ENCODE peak calls at places on chromosomes 2 and 18, in ten cellular contexts. One of them, this sample, is unnamed. For H3K4me1 and H3K9me3, the result is how much of the 10 kb centered on the place peaks cover.

GRCh38 chr2:75616933-75617332 is 29.6 kb upstream of the MRPL19 start:
- DNase-seq in hepatocyte: no peak
- DNase-seq in fibroblast of lung: no peak
- DNase-seq in uterus: no peak
- DNase-seq in body of pancreas: no peak
- DNase-seq in psoas muscle: no peak
- DNase-seq in A549: no peak
- DNase-seq in endodermal cell: no peak
- DNase-seq in PC-3: no peak
- DNase-seq in adrenal gland: no peak
- DNase-seq in this sample: no peak

GRCh38 chr2:209473930-209474419 is 50.1 kb downstream of the MAP2 start:
- DNase-seq in psoas muscle: no peak
- DNase-seq in adrenal gland: no peak
- DNase-seq in PC-3: peak
- DNase-seq in hepatocyte: peak
- DNase-seq in fibroblast of lung: peak
- DNase-seq in body of pancreas: no peak
- DNase-seq in uterus: no peak
- DNase-seq in endodermal cell: no peak
- DNase-seq in A549: peak
- DNase-seq in this sample: peak

GRCh38 chr2:100142393-100142792 is at the start of gene AFF3:
- DNase-seq in uterus: no peak
- DNase-seq in PC-3: no peak
- DNase-seq in body of pancreas: peak
- DNase-seq in A549: no peak
- DNase-seq in fibroblast of lung: no peak
- DNase-seq in adrenal gland: no peak
- DNase-seq in psoas muscle: no peak
- DNase-seq in endodermal cell: no peak
- DNase-seq in hepatocyte: no peak
- DNase-seq in this sample: no peak

GRCh38 chr2:127342101-127342500 is 45.7 kb downstream of the MAP3K2 start:
- DNase-seq in hepatocyte: no peak
- DNase-seq in adrenal gland: no peak
- DNase-seq in PC-3: no peak
- DNase-seq in A549: peak
- DNase-seq in fibroblast of lung: no peak
- DNase-seq in uterus: no peak
- DNase-seq in endodermal cell: no peak
- DNase-seq in body of pancreas: no peak
- DNase-seq in psoas muscle: no peak
- DNase-seq in this sample: no peak

GRCh38 chr2:10709290-10709939 is 12.0 kb upstream of the ATP6V1C2 start:
- DNase-seq in PC-3: peak
- DNase-seq in endodermal cell: peak
- DNase-seq in adrenal gland: no peak
- DNase-seq in uterus: no peak
- DNase-seq in body of pancreas: no peak
- DNase-seq in psoas muscle: no peak
- DNase-seq in A549: peak
- DNase-seq in hepatocyte: peak
- DNase-seq in fibroblast of lung: no peak
- DNase-seq in this sample: no peak

GRCh38 chr18:3048121-3048520 is 35.2 kb upstream of the LPIN2 start:
- DNase-seq in adrenal gland: no peak
- DNase-seq in uterus: no peak
- DNase-seq in psoas muscle: no peak
- DNase-seq in PC-3: no peak
- DNase-seq in endodermal cell: no peak
- DNase-seq in hepatocyte: no peak
- DNase-seq in fibroblast of lung: no peak
- DNase-seq in body of pancreas: no peak
- DNase-seq in A549: no peak
- DNase-seq in this sample: no peak

GRCh38 chr2:57080035-57080434 is 896.2 kb downstream of the CCDC85A start:
- DNase-seq in PC-3: peak
- DNase-seq in endodermal cell: no peak
- DNase-seq in adrenal gland: no peak
- DNase-seq in A549: peak
- DNase-seq in fibroblast of lung: peak
- DNase-seq in hepatocyte: no peak
- DNase-seq in psoas muscle: no peak
- DNase-seq in uterus: no peak
- DNase-seq in body of pancreas: no peak
- DNase-seq in this sample: no peak

GRCh38 chr18:13218376-13219011 is at the start of gene LDLRAD4:
- DNase-seq in adrenal gland: peak
- DNase-seq in body of pancreas: peak
- DNase-seq in psoas muscle: peak
- DNase-seq in A549: no peak
- DNase-seq in endodermal cell: peak
- DNase-seq in PC-3: no peak
- DNase-seq in fibroblast of lung: no peak
- DNase-seq in hepatocyte: peak
- DNase-seq in uterus: peak
- DNase-seq in this sample: no peak

GRCh38 chr18:68733693-68734092 is 18.8 kb upstream of the TMX3 start:
- DNase-seq in fibroblast of lung: peak
- DNase-seq in A549: peak
- DNase-seq in adrenal gland: no peak
- DNase-seq in uterus: no peak
- DNase-seq in hepatocyte: no peak
- DNase-seq in body of pancreas: no peak
- DNase-seq in endodermal cell: no peak
- DNase-seq in PC-3: peak
- DNase-seq in psoas muscle: no peak
- DNase-seq in this sample: no peak

GRCh38 chr2:177257471-177257870 is 7.1 kb downstream of the NFE2L2 start:
- DNase-seq in hepatocyte: no peak
- DNase-seq in psoas muscle: no peak
- DNase-seq in A549: no peak
- DNase-seq in uterus: no peak
- DNase-seq in body of pancreas: no peak
- DNase-seq in PC-3: no peak
- DNase-seq in fibroblast of lung: no peak
- DNase-seq in adrenal gland: no peak
- DNase-seq in endodermal cell: no peak
- DNase-seq in this sample: no peak

GRCh38 chr2:108244667-108245414 is 5.1 kb downstream of the SULT1C3 start:
- DNase-seq in endodermal cell: no peak
- DNase-seq in PC-3: no peak
- DNase-seq in psoas muscle: no peak
- DNase-seq in adrenal gland: no peak
- DNase-seq in A549: no peak
- DNase-seq in body of pancreas: no peak
- DNase-seq in fibroblast of lung: no peak
- DNase-seq in uterus: no peak
- DNase-seq in hepatocyte: no peak
- DNase-seq in this sample: no peak

GRCh38 chr2:30711646-30712085 is 95.6 kb downstream of the CAPN13 start:
- DNase-seq in uterus: peak
- DNase-seq in hepatocyte: peak
- DNase-seq in body of pancreas: peak
- DNase-seq in A549: peak
- DNase-seq in psoas muscle: peak
- DNase-seq in endodermal cell: peak
- DNase-seq in PC-3: peak
- DNase-seq in fibroblast of lung: peak
- DNase-seq in adrenal gland: peak
- DNase-seq in this sample: peak

DNA sequence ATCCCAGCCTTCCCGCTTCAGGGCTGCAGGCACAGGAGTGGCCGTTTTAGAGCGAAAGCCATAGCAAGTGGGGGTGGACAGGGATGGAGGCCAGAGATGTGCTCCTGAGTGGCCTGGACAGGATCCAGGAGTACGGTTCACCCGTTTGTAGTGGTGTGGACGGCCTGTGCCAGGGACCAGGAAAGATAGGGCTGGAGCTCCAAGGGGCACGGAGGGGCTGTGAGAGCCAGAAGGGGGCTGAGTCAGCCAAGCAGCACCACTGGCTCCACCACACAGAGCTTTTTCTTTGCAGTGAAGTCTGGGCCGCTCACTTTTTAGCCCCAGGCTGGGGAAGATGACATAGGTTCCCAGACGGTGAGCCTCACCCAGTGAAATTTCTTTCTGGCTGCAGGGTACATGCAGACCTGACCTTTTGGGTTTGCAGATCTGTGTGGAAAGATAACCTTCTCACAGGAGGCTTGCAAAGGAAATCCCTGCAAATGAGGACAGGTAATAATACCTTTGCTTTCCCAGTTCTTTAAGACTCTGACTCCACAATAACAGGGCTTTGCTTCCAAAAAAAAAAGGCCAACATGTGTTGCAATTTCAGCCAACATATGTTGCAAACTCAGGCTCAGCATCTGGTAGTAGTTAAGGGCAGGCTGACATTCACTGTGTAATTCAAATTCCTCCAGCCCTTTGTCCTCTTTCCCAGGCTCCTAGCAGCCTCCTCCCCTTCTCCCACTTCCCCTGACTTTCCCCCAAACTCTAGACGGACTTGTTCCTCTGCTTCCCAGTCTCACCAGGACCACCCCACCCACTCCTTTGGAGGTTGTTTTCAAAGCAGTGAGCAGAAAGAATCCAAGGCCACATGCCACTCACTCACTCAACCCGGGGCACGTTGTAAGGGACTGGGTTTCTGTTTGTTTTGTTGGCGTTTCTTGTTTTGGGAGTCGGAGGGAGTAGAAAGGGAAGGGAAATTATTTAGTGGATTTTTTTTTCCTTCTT is 20.3 kb upstream of the LAPTM4A start:
- DNase-seq in body of pancreas: peak
- DNase-seq in endodermal cell: peak
- DNase-seq in PC-3: peak
- DNase-seq in adrenal gland: peak
- DNase-seq in psoas muscle: no peak
- DNase-seq in A549: peak
- DNase-seq in fibroblast of lung: peak
- DNase-seq in uterus: peak
- DNase-seq in hepatocyte: peak
- DNase-seq in this sample: peak
- H3K4me3 ChIP-seq in body of pancreas: no peak
- H3K4me3 ChIP-seq in endodermal cell: no peak
- H3K4me3 ChIP-seq in PC-3: peak
- H3K4me3 ChIP-seq in adrenal gland: no peak
- H3K4me3 ChIP-seq in psoas muscle: no peak
- H3K4me3 ChIP-seq in A549: no peak
- H3K4me3 ChIP-seq in fibroblast of lung: peak
- H3K4me3 ChIP-seq in uterus: no peak
- H3K4me3 ChIP-seq in hepatocyte: no peak
- H3K4me3 ChIP-seq in this sample: peak

GRCh38 chr2:28665041-28665704 is 86.5 kb upstream of the PPP1CB start:
- DNase-seq in hepatocyte: peak
- DNase-seq in PC-3: no peak
- DNase-seq in body of pancreas: peak
- DNase-seq in uterus: peak
- DNase-seq in endodermal cell: no peak
- DNase-seq in psoas muscle: peak
- DNase-seq in A549: no peak
- DNase-seq in adrenal gland: no peak
- DNase-seq in fibroblast of lung: peak
- DNase-seq in this sample: peak
- H3K4me1 ChIP-seq in hepatocyte: under half
- H3K4me1 ChIP-seq in PC-3: under half
- H3K4me1 ChIP-seq in body of pancreas: under half
- H3K4me1 ChIP-seq in uterus: under half
- H3K4me1 ChIP-seq in endodermal cell: under half
- H3K4me1 ChIP-seq in psoas muscle: under half
- H3K4me1 ChIP-seq in A549: under half
- H3K4me1 ChIP-seq in adrenal gland: under half
- H3K4me1 ChIP-seq in fibroblast of lung: under half
- H3K4me1 ChIP-seq in this sample: under half

GRCh38 chr2:234145057-234145456 is 94.6 kb downstream of the SPP2 start:
- DNase-seq in uterus: no peak
- DNase-seq in fibroblast of lung: no peak
- DNase-seq in PC-3: no peak
- DNase-seq in body of pancreas: no peak
- DNase-seq in adrenal gland: no peak
- DNase-seq in A549: no peak
- DNase-seq in hepatocyte: no peak
- DNase-seq in endodermal cell: no peak
- DNase-seq in psoas muscle: no peak
- DNase-seq in this sample: no peak
- H3K9me3 ChIP-seq in uterus: under half
- H3K9me3 ChIP-seq in fibroblast of lung: under half
- H3K9me3 ChIP-seq in PC-3: under half
- H3K9me3 ChIP-seq in body of pancreas: under half
- H3K9me3 ChIP-seq in adrenal gland: under half
- H3K9me3 ChIP-seq in A549: under half
- H3K9me3 ChIP-seq in hepatocyte: under half
- H3K9me3 ChIP-seq in endodermal cell: under half
- H3K9me3 ChIP-seq in psoas muscle: under half
- H3K9me3 ChIP-seq in this sample: under half

GRCh38 chr18:31489311-31489710 is 8.7 kb upstream of the DSG2 start:
- DNase-seq in hepatocyte: no peak
- DNase-seq in adrenal gland: no peak
- DNase-seq in endodermal cell: no peak
- DNase-seq in A549: no peak
- DNase-seq in uterus: no peak
- DNase-seq in psoas muscle: no peak
- DNase-seq in fibroblast of lung: no peak
- DNase-seq in PC-3: peak
- DNase-seq in body of pancreas: no peak
- DNase-seq in this sample: no peak

GRCh38 chr18:31491586-31491985 is 6.4 kb upstream of the DSG2 start:
- DNase-seq in body of pancreas: no peak
- DNase-seq in PC-3: no peak
- DNase-seq in uterus: no peak
- DNase-seq in adrenal gland: no peak
- DNase-seq in A549: no peak
- DNase-seq in fibroblast of lung: no peak
- DNase-seq in endodermal cell: no peak
- DNase-seq in psoas muscle: no peak
- DNase-seq in hepatocyte: no peak
- DNase-seq in this sample: no peak

GRCh38 chr18:31490838-31491237 is 7.1 kb upstream of the DSG2 start:
- DNase-seq in endodermal cell: no peak
- DNase-seq in PC-3: no peak
- DNase-seq in psoas muscle: no peak
- DNase-seq in fibroblast of lung: no peak
- DNase-seq in uterus: no peak
- DNase-seq in hepatocyte: no peak
- DNase-seq in body of pancreas: no peak
- DNase-seq in adrenal gland: no peak
- DNase-seq in A549: no peak
- DNase-seq in this sample: no peak

GRCh38 chr18:31492671-31493070 is 5.3 kb upstream of the DSG2 start:
- DNase-seq in endodermal cell: no peak
- DNase-seq in hepatocyte: no peak
- DNase-seq in PC-3: no peak
- DNase-seq in fibroblast of lung: no peak
- DNase-seq in adrenal gland: no peak
- DNase-seq in body of pancreas: no peak
- DNase-seq in A549: no peak
- DNase-seq in uterus: no peak
- DNase-seq in psoas muscle: no peak
- DNase-seq in this sample: no peak

GRCh38 chr18:31490387-31490786 is 7.6 kb upstream of the DSG2 start:
- DNase-seq in hepatocyte: peak
- DNase-seq in A549: peak
- DNase-seq in psoas muscle: no peak
- DNase-seq in uterus: no peak
- DNase-seq in body of pancreas: no peak
- DNase-seq in fibroblast of lung: no peak
- DNase-seq in adrenal gland: no peak
- DNase-seq in PC-3: peak
- DNase-seq in endodermal cell: no peak
- DNase-seq in this sample: no peak
- H3K4me3 ChIP-seq in hepatocyte: no peak
- H3K4me3 ChIP-seq in A549: no peak
- H3K4me3 ChIP-seq in psoas muscle: no peak
- H3K4me3 ChIP-seq in uterus: no peak
- H3K4me3 ChIP-seq in body of pancreas: no peak
- H3K4me3 ChIP-seq in fibroblast of lung: no peak
- H3K4me3 ChIP-seq in adrenal gland: no peak
- H3K4me3 ChIP-seq in PC-3: peak
- H3K4me3 ChIP-seq in endodermal cell: no peak
- H3K4me3 ChIP-seq in this sample: no peak